ENCODE peak calls at places on chromosomes 5 and 9, in eight cellular contexts. N, C, X, B, R, T, I and J are unnamed samples.

GRCh38 chr5:170477906-170478305 is 25.9 kb upstream of the KCNIP1 start:
- DNase-seq in C (no peak), N (no peak), R (no peak), I (no peak), T (no peak), X (no peak), B (no peak), J (no peak)

GRCh38 chr9:109063765-109064164 is 50.5 kb upstream of the CTNNAL1 start:
- DNase-seq in T (no peak), B (no peak), R (no peak), X (peak), C (no peak), N (no peak), I (peak), J (no peak)

GRCh38 chr9:34457266-34458012 is 931 bp downstream of the FAM219A start:
- DNase-seq in N (peak), X (peak), T (peak), B (peak), C (no peak), R (peak), I (peak), J (peak)

GRCh38 chr9:614421-614820 is 227.1 kb upstream of the DMRT1 start:
- DNase-seq in B (no peak), C (no peak), N (peak), T (no peak), R (no peak), I (no peak), X (no peak), J (no peak)

GRCh38 chr9:14136047-14136446 is 177.9 kb downstream of the NFIB start:
- DNase-seq in I (no peak), X (no peak), T (no peak), B (no peak), N (no peak), R (no peak), C (no peak), J (no peak)

GRCh38 chr5:139105621-139106071 is 92.5 kb downstream of the SIL1 start:
- DNase-seq in T (no peak), C (no peak), I (peak), X (no peak), B (no peak), N (no peak), R (no peak), J (peak)

GRCh38 chr9:96148634-96149138 is 153.3 kb downstream of the HSD17B3 start:
- DNase-seq in T (no peak), B (no peak), I (no peak), N (no peak), C (no peak), R (peak), X (no peak), J (no peak)

GRCh38 chr5:135511858-135512257 is 23.9 kb downstream of the NEUROG1 start:
- DNase-seq in I (no peak), B (no peak), C (no peak), T (no peak), X (no peak), N (no peak), R (no peak), J (no peak)

GRCh38 chr5:65721775-65722574 is at the start of the genes NLN and SGTB:
- DNase-seq in X (peak), R (peak), C (peak), T (peak), I (peak), B (peak), N (peak), J (peak)

GRCh38 chr5:177498013-177498847 is 826 bp upstream of the PDLIM7 start:
- DNase-seq in N (no peak), X (no peak), R (peak), B (no peak), I (no peak), C (no peak), T (peak), J (no peak)

GRCh38 chr5:123554601-123555000 is 42.6 kb downstream of the CSNK1G3 start:
- DNase-seq in I (no peak), B (no peak), R (no peak), C (no peak), X (no peak), N (no peak), T (no peak), J (no peak)

GRCh38 chr9:137589441-137590122 is 730 bp downstream of the ZMYND19 start:
- DNase-seq in R (no peak), B (no peak), X (no peak), T (no peak), C (no peak), I (no peak), N (peak), J (no peak)

GRCh38 chr9:70352356-70352755 is 62.1 kb downstream of the KLF9 start:
- DNase-seq in C (no peak), T (no peak), N (no peak), I (no peak), R (no peak), X (peak), B (no peak), J (no peak)

GRCh38 chr5:37838152-37838932 is 1.5 kb downstream of the GDNF start:
- DNase-seq in T (no peak), R (peak), B (no peak), N (no peak), I (peak), C (no peak), X (no peak), J (peak)

GRCh38 chr9:124257865-124258764 is at the start of gene NEK6:
- DNase-seq in I (peak), C (peak), T (peak), B (peak), N (peak), X (peak), R (peak), J (no peak)

GRCh38 chr5:10521466-10522223 is 42.2 kb upstream of the ANKRD33B start:
- DNase-seq in C (no peak), N (no peak), T (no peak), B (no peak), R (no peak), X (no peak), I (peak), J (peak)

GRCh38 chr5:152259702-152260101 is 145.4 kb downstream of the NMUR2 start:
- DNase-seq in T (no peak), B (no peak), R (no peak), I (no peak), X (no peak), C (no peak), N (no peak), J (no peak)

GRCh38 chr5:80069918-80070318 is 34.8 kb downstream of the THBS4 start:
- DNase-seq in R (no peak), I (no peak), N (peak), B (no peak), C (no peak), T (no peak), X (no peak), J (no peak)

GRCh38 chr5:173833200-173833599 is 54.9 kb upstream of the CPEB4 start:
- DNase-seq in C (no peak), X (no peak), N (no peak), T (no peak), I (no peak), R (no peak), B (no peak), J (no peak)

GRCh38 chr5:127878174-127878750 is 175.1 kb downstream of the CCDC192 start:
- DNase-seq in R (no peak), I (peak), T (no peak), B (no peak), X (peak), C (no peak), N (no peak), J (peak)

GRCh38 chr9:8782237-8782636 is 982.7 kb upstream of the DMAC1 start:
- DNase-seq in T (no peak), R (no peak), I (no peak), B (no peak), N (no peak), C (no peak), X (no peak), J (no peak)

GRCh38 chr9:112771359-112772214 is 21.0 kb downstream of the SNX30 start:
- DNase-seq in R (no peak), X (no peak), C (no peak), I (no peak), B (no peak), N (no peak), T (no peak), J (no peak)

GRCh38 chr5:103674739-103675138 is 112.2 kb upstream of the NUDT12 start:
- DNase-seq in T (no peak), N (no peak), I (no peak), X (no peak), B (no peak), R (no peak), C (no peak), J (no peak)

GRCh38 chr9:128098936-128099931 is 28.3 kb downstream of the PTGES2 start:
- DNase-seq in I (no peak), T (peak), B (no peak), R (no peak), N (no peak), C (no peak), X (no peak), J (no peak)

GRCh38 chr5:142360607-142361120 is 35.8 kb upstream of the SPRY4 start:
- DNase-seq in X (peak), N (no peak), C (no peak), R (peak), I (peak), T (no peak), B (peak), J (no peak)

GRCh38 chr5:107832746-107833145 is 162.0 kb upstream of the EFNA5 start:
- DNase-seq in C (no peak), R (no peak), I (no peak), T (no peak), N (no peak), B (no peak), X (no peak), J (no peak)

GRCh38 chr5:77015938-77016569 is 14.2 kb upstream of the AGGF1 start:
- DNase-seq in N (no peak), B (no peak), C (no peak), X (peak), I (no peak), T (no peak), R (no peak), J (no peak)

GRCh38 chr5:17061973-17062470 is 125.9 kb upstream of the MYO10 start:
- DNase-seq in X (no peak), B (no peak), I (no peak), N (no peak), C (no peak), T (no peak), R (no peak), J (no peak)

GRCh38 chr5:117497626-117498025 is 923.0 kb upstream of the SEMA6A start:
- DNase-seq in B (no peak), C (no peak), T (no peak), I (no peak), R (no peak), N (no peak), X (no peak), J (no peak)

GRCh38 chr9:5099466-5099865 is 86.0 kb downstream of the INSL6 start:
- DNase-seq in R (no peak), T (no peak), B (no peak), I (no peak), C (no peak), N (no peak), X (no peak), J (no peak)

GRCh38 chr5:44875661-44876250 is 67.0 kb downstream of the MRPS30 start:
- DNase-seq in N (no peak), C (no peak), T (no peak), I (no peak), X (no peak), R (no peak), B (no peak), J (no peak)

GRCh38 chr9:83572524-83572923 is 34.3 kb upstream of the FRMD3 start:
- DNase-seq in R (no peak), C (no peak), X (no peak), I (no peak), T (no peak), N (no peak), B (no peak), J (no peak)

GRCh38 chr5:34022131-34022705 is 14.4 kb upstream of the AMACR start:
- DNase-seq in B (no peak), X (peak), R (no peak), I (no peak), N (no peak), T (no peak), C (no peak), J (no peak)

GRCh38 chr5:4857761-4858160 is 282.4 kb upstream of the ADAMTS16 start:
- DNase-seq in R (no peak), N (no peak), I (no peak), X (no peak), T (no peak), B (no peak), C (no peak), J (no peak)

GRCh38 chr5:72125931-72126620 is 18.8 kb downstream of the MAP1B start:
- DNase-seq in R (no peak), N (no peak), T (no peak), X (peak), I (no peak), C (no peak), B (no peak), J (no peak)

GRCh38 chr9:83622433-83622813 is 520 bp upstream of the IDNK start:
- DNase-seq in C (no peak), X (no peak), I (no peak), N (no peak), R (no peak), T (no peak), B (no peak), J (no peak)

GRCh38 chr5:1330146-1330846 is 14.6 kb downstream of the CLPTM1L start:
- DNase-seq in R (peak), B (no peak), N (peak), C (no peak), I (no peak), T (peak), X (no peak), J (no peak)

GRCh38 chr5:140337880-140338279 is 8.5 kb downstream of the HBEGF start:
- DNase-seq in R (no peak), C (no peak), I (no peak), T (no peak), N (no peak), X (no peak), B (no peak), J (no peak)

DNA sequence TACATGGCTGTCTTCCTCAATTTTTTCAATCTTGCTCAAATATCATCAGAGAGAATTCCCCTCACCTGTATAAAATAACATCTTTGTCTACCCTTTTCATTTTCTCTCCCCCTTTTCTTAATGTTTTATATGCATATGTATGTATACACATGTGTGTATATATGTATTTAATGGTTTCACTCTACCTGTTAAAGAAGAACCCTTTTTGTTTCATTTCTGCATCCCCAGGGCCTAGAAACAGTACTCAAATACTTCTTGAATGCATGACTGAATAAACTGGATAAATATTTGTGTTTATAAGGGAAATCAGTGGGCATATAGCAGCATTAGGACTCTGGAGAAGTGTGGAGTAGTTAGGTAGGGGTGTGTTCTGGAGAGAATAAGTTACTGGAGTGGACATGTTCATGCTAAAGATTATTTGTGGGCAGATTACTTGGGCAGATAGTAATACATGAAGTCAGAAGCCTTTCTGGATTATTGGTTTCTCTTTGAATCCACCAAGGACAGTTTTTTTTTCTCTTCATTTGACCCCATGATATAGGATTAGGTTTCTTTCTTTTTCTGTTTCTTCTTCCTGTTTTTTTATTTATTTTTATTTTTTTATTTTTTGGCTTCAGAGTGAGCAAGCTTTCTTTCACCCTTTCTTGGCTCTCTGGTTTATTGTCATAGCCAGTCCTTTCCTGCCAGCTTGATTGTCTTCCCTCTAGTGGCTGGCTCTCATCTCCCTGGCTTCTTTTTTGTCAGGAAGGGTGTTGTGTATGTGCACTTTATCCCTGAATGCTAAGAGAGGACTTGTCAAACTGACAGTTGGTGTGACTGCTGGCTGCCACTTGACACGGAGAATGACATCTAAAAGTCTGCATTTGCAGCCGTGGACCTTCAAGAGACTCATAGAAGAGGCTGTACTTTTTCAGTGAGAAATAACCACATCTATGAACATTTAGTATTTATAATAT is 89.3 kb downstream of the ZCCHC7 start:
- DNase-seq in R (no peak), N (no peak), I (peak), B (no peak), X (peak), T (no peak), C (no peak), J (no peak)
- TF ChIP-seq CTCF in R (no peak), N (no peak), I (peak), B (no peak), X (peak), T (no peak), C (no peak), J (no peak)

DNA sequence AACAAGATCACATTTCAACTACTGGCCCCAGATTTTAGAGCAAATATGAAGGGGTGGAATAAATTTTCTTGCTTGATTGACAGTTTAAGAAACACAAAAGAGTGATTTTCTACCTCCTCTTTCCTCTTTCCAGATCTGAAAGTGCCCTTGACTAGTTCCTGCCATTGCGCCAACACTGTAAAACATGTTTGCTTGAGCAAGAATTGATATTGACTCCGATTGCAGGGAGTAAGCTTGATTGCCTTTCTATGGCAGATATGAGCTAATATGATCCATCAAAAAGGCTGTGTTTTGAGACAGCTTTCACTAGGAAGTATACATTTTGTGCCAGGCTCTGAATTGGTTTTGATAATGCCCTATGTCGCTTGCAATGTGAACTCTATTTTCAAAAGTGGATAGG is 508.8 kb downstream of the SEMA5A start:
- DNase-seq in N (no peak), T (no peak), X (no peak), I (no peak), B (no peak), C (no peak), R (no peak), J (no peak)
- TF ChIP-seq CTCF in N (no peak), T (no peak), X (no peak), I (no peak), B (no peak), C (no peak), R (no peak), J (no peak)

GRCh38 chr5:36066540-36067210 is at the start of gene UGT3A2:
- DNase-seq in T (no peak), I (peak), R (no peak), N (no peak), C (no peak), X (no peak), B (no peak), J (peak)
- TF ChIP-seq CTCF in T (no peak), I (no peak), R (no peak), N (no peak), C (no peak), X (no peak), B (no peak), J (no peak)

DNA sequence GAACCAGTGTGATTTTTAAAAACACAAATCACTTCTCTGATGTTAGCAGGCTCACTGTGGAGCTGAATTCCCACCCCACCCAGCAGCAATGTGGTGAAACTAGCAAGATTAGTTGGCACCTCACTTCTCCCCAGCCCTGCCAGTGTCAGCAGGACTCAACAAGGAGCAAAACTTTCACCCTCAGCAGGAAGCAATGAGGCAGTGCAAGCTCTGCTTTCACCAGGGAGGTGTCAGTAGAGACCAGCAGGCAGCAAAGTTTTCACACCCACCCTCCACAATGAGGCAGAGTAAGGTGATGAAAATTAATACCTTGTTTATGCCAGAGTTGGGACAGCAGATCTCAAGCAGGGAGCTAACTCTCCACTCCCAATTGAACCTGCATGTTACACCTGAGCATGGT is 565.0 kb downstream of the CETN3 start:
- DNase-seq in C (no peak), B (no peak), T (no peak), R (no peak), N (no peak), X (no peak), I (no peak), J (no peak)
- TF ChIP-seq CTCF in C (no peak), B (no peak), T (no peak), R (no peak), N (no peak), X (no peak), I (no peak), J (no peak)

GRCh38 chr9:106025449-106025848 is 331.1 kb downstream of the TMEM38B start:
- DNase-seq in T (no peak), N (no peak), C (no peak), I (peak), X (no peak), B (no peak), R (no peak), J (no peak)
- TF ChIP-seq CTCF in T (no peak), N (no peak), C (no peak), I (peak), X (no peak), B (peak), R (no peak), J (no peak)

DNA sequence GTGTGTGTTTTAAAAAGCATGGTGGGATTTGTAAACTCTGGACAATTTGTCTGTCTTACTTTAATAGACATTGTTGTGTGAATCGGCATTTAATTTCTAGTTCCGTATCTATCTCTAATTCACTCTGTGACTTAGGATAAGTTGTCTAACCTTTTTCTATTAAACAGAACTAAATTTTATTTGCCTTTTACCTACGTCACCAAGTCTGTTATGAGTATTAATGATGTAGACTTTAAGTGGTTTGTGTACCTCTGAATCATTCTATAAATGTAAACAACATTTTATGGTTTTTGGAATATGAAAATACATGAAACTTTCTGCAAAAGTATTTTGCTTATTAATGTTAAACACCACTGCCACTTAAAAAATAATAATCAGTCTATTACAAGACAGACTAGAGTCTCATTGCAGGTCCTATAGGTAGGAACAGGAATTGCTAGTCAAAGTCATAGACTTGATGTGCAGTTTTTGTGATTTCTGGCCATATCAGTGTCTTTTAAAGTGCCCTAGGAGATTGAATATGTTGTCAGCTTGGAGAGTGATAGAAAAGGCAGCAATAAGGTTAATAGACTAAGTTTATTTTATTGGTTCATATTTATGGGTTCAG is 5.6 kb downstream of the RBM27 start:
- DNase-seq in B (no peak), N (no peak), X (no peak), C (no peak), T (no peak), I (no peak), R (no peak), J (no peak)
- TF ChIP-seq CTCF in B (no peak), N (no peak), X (peak), C (no peak), T (no peak), I (peak), R (no peak), J (peak)

GRCh38 chr5:55860709-55861108 is 9.6 kb downstream of the IL31RA start:
- DNase-seq in N (no peak), C (no peak), X (no peak), B (no peak), I (no peak), T (no peak), R (no peak), J (no peak)

GRCh38 chr5:55857247-55857640 is 6.1 kb downstream of the IL31RA start:
- DNase-seq in R (no peak), T (no peak), X (no peak), I (no peak), B (no peak), C (no peak), N (no peak), J (no peak)

GRCh38 chr5:55864606-55865541 is 13.7 kb downstream of the IL31RA start:
- DNase-seq in T (no peak), B (no peak), C (no peak), N (no peak), X (no peak), I (no peak), R (no peak), J (no peak)

GRCh38 chr5:55856511-55857246 is 5.5 kb downstream of the IL31RA start:
- DNase-seq in N (no peak), I (no peak), C (no peak), T (no peak), X (no peak), R (no peak), B (no peak), J (no peak)

GRCh38 chr5:55860268-55860667 is 9.1 kb downstream of the IL31RA start:
- DNase-seq in B (no peak), X (no peak), I (no peak), C (no peak), R (no peak), T (no peak), N (no peak), J (no peak)
- TF ChIP-seq CTCF in B (no peak), X (no peak), I (no peak), C (no peak), R (no peak), T (no peak), N (no peak), J (no peak)